ENCODE peak calls at places on chromosomes 6 and 20, in six cellular contexts. O is IMR-90, E is neuronal stem cell, T is mesenchymal stem cell, S is H9, Q is H1. J is an unnamed sample.

GRCh38 chr20:45008521-45009049 is 42.3 kb downstream of the STK4 start:
- DNase-seq in S (no peak), O (peak; percentile 51), T (no peak), E (no peak), Q (no peak), J (no peak)

GRCh38 chr6:93424303-93425064 is 5.1 kb upstream of the EPHA7 start:
- DNase-seq in S (no peak), E (no peak), O (no peak), T (peak; percentile 26), Q (no peak), J (peak; percentile 25)

GRCh38 chr20:56914532-56914931 is 285.4 kb downstream of the TFAP2C start:
- DNase-seq in O (no peak), E (no peak), Q (no peak), T (no peak), S (no peak), J (no peak)

GRCh38 chr20:21505810-21506530 is 7.9 kb downstream of the NKX2-2 start:
- DNase-seq in Q (no peak), S (peak; percentile 73), O (peak; percentile 20), T (no peak), E (peak; percentile 73), J (peak; percentile 72)

GRCh38 chr6:153436346-153436745 is 305.3 kb upstream of the RGS17 start:
- DNase-seq in E (peak; percentile 21), T (no peak), O (no peak), Q (no peak), S (peak; percentile 30), J (peak; percentile 27)

GRCh38 chr20:44695295-44696230 is 19.6 kb upstream of the CCN5 start:
- DNase-seq in E (no peak), Q (no peak), O (peak; percentile 85), T (peak; percentile 84), S (no peak), J (no peak)

GRCh38 chr6:96939019-96939805 is 14.7 kb downstream of the KLHL32 start:
- DNase-seq in T (peak; percentile 64), Q (no peak), O (peak; percentile 29), E (no peak), S (no peak), J (peak; percentile 5)

GRCh38 chr6:70669133-70669532 is 1.4 kb downstream of the SMAP1 start:
- DNase-seq in T (peak; percentile 6), S (no peak), Q (no peak), O (peak; percentile 12), E (no peak), J (no peak)

GRCh38 chr6:100745419-100746041 is 135.6 kb downstream of the ASCC3 start:
- DNase-seq in T (no peak), Q (no peak), O (no peak), S (no peak), E (no peak), J (no peak)

GRCh38 chr6:44446626-44447297 is 59.3 kb downstream of the CDC5L start:
- DNase-seq in E (no peak), O (peak; percentile 93), S (no peak), T (peak; percentile 88), Q (no peak), J (no peak)

GRCh38 chr20:49850463-49851233 is 38.0 kb downstream of the SLC9A8 start:
- DNase-seq in S (no peak), T (peak; percentile 14), Q (no peak), E (no peak), O (no peak), J (no peak)

GRCh38 chr6:145112711-145113148 is 622.6 kb downstream of the EPM2A start:
- DNase-seq in S (no peak), O (peak; percentile 19), T (peak; percentile 86), E (no peak), Q (no peak), J (no peak)

GRCh38 chr6:168387911-168388310 is 53.1 kb upstream of the SMOC2 start:
- DNase-seq in O (no peak), S (no peak), E (no peak), T (no peak), Q (no peak), J (no peak)

GRCh38 chr6:131574133-131574532 is 1.1 kb downstream of the ARG1 start:
- DNase-seq in T (no peak), O (no peak), S (no peak), Q (no peak), E (no peak), J (no peak)

GRCh38 chr6:128686084-128686483 is 165.7 kb upstream of the PTPRK start:
- DNase-seq in Q (no peak), O (no peak), T (no peak), E (no peak), S (no peak), J (no peak)

GRCh38 chr20:47358672-47359532 is 2.4 kb upstream of the ZMYND8 start:
- DNase-seq in O (peak; percentile 90), S (peak; percentile 75), Q (no peak), T (peak; percentile 86), E (no peak), J (peak; percentile 98)

GRCh38 chr6:122722746-122723145 is 56.8 kb upstream of the FABP7 start:
- DNase-seq in E (no peak), S (no peak), T (peak; percentile 85), Q (no peak), O (peak; percentile 83), J (no peak)

GRCh38 chr20:17637413-17637780 is 44.6 kb downstream of the RRBP1 start:
- DNase-seq in E (no peak), S (no peak), T (no peak), Q (no peak), O (no peak), J (no peak)

GRCh38 chr20:53502820-53503219 is 90.8 kb downstream of the ZNF217 start:
- DNase-seq in Q (no peak), T (no peak), S (no peak), O (no peak), E (no peak), J (no peak)

GRCh38 chr20:2364014-2364413 is 16.7 kb upstream of the TGM6 start:
- DNase-seq in T (no peak), O (no peak), Q (no peak), S (no peak), E (no peak), J (no peak)

GRCh38 chr20:48828734-48829460 is 1.1 kb upstream of the PREX1 start:
- DNase-seq in E (no peak), O (no peak), Q (no peak), T (no peak), S (no peak), J (peak; percentile 37)

GRCh38 chr6:111269401-111269970 is 182.2 kb downstream of the SLC16A10 start:
- DNase-seq in T (no peak), Q (no peak), S (no peak), O (peak; percentile 41), E (no peak), J (no peak)

GRCh38 chr20:25471020-25471419 is 63.5 kb downstream of the GINS1 start:
- DNase-seq in T (no peak), O (no peak), Q (no peak), S (no peak), E (no peak), J (no peak)

GRCh38 chr6:13469688-13470087 is 17.7 kb downstream of the GFOD1 start:
- DNase-seq in Q (no peak), S (no peak), O (no peak), E (no peak), T (no peak), J (no peak)
- H2BK15ac ChIP-seq in Q (no peak overlapping the region), S (no peak overlapping the region), O (no peak overlapping the region), E (no peak overlapping the region), T (no peak overlapping the region), J (no peak overlapping the region)

DNA sequence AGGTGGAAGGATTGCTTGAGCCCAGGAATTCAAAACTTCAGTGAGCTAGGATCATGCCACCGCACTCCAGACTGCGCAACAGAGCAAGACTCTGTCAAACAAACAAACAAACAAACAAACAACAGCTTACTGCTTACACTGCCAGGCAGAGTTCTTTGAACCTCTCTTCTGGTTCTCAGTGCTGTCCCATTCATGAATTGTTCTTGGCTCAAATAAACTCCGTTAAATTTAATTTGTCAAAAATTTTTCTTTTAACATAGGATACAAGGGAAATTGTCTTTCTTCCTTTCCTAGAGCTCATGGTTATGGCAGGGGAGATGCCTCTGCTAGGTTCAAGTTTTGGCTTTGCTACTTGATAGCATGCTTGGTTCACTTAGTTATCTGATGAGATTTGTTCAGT is 29.7 kb upstream of the RFPL4B start:
- DNase-seq in O (no peak), T (no peak), S (no peak), E (no peak), Q (no peak), J (no peak)
- H2BK15ac ChIP-seq in O (no peak overlapping the region), T (no peak overlapping the region), S (no peak overlapping the region), E (no peak overlapping the region), Q (no peak overlapping the region), J (no peak overlapping the region)

GRCh38 chr6:134997133-134997841 is 47.4 kb upstream of the ALDH8A1 start:
- DNase-seq in T (no peak), S (no peak), E (no peak), Q (no peak), O (no peak), J (no peak)

GRCh38 chr6:134992155-134992554 is 42.3 kb upstream of the ALDH8A1 start:
- DNase-seq in E (no peak), S (no peak), Q (no peak), O (no peak), T (no peak), J (no peak)

GRCh38 chr6:134999107-134999506 is 49.2 kb upstream of the ALDH8A1 start:
- DNase-seq in Q (no peak), O (no peak), T (no peak), S (no peak), E (no peak), J (no peak)

GRCh38 chr6:134994431-134994830 is 44.5 kb upstream of the ALDH8A1 start:
- DNase-seq in S (no peak), E (no peak), T (no peak), Q (no peak), O (no peak), J (no peak)

DNA sequence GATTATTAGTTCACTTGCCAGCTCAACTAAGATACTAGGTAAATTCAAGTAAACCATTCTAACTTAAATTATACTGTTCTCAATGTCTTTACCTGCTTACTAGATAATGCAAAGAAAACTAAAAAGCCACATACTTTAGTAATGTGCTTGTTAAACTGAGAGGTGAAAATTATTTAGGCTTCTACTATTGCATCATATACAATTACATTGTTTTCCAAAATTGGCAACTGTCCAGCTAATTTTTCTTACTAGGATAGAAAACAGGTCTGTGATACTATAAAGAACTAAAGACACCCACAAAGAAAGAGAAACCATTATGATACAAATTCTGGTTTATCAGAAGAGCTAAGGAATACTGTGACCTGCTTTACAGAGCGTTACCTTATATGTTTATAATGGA is 45.6 kb upstream of the ALDH8A1 start:
- DNase-seq in O (no peak), S (no peak), T (no peak), Q (no peak), E (no peak), J (no peak)
- H2BK15ac ChIP-seq in O (no peak overlapping the region), S (no peak overlapping the region), T (no peak overlapping the region), Q (no peak overlapping the region), E (no peak overlapping the region), J (no peak overlapping the region)

GRCh38 chr20:51735728-51736600 is 32.2 kb downstream of the ATP9A start:
- DNase-seq in O (no peak), E (no peak), T (no peak), S (no peak), Q (no peak), J (no peak)

GRCh38 chr20:51734876-51735499 is 33.2 kb downstream of the ATP9A start:
- DNase-seq in T (no peak), E (no peak), S (no peak), Q (no peak), O (no peak), J (no peak)

GRCh38 chr20:51739722-51740249 is 28.4 kb downstream of the ATP9A start:
- DNase-seq in Q (no peak), T (no peak), O (no peak), E (no peak), S (no peak), J (no peak)

GRCh38 chr20:51738877-51739447 is 29.2 kb downstream of the ATP9A start:
- DNase-seq in Q (no peak), E (no peak), O (no peak), T (no peak), S (no peak), J (no peak)

GRCh38 chr20:51736947-51737346 is 31.2 kb downstream of the ATP9A start:
- DNase-seq in Q (no peak), T (no peak), S (no peak), O (no peak), E (no peak), J (no peak)
- H2BK15ac ChIP-seq in Q (no peak overlapping the region), T (no peak overlapping the region), S (no peak overlapping the region), O (no peak overlapping the region), E (no peak overlapping the region), J (no peak overlapping the region)